ENCODE peak calls at places on chromosomes 7 and 10, in five cellular contexts. J is spleen, Z is HepG2, F is IMR-90, U is transverse colon. R is an unnamed sample.

GRCh38 chr7:95980073-95980655 is 207.8 kb downstream of the DYNC1I1 start:
- DNase-seq in J (no peak), Z (no peak), U (no peak), F (no peak), R (no peak)

GRCh38 chr10:1308415-1308814 is 252.2 kb downstream of the WDR37 start:
- DNase-seq in Z (no peak), J (no peak), U (no peak), F (no peak), R (no peak)

GRCh38 chr7:468141-468540 is 51.5 kb downstream of the PDGFA start:
- DNase-seq in Z (no peak), U (no peak), F (no peak), J (no peak), R (no peak)

GRCh38 chr10:30736685-30737232 is 107.2 kb upstream of the LYZL2 start:
- DNase-seq in Z (no peak), J (no peak), U (peak), F (peak), R (no peak)

GRCh38 chr10:68327889-68328786 is 3.7 kb upstream of the HNRNPH3 start:
- DNase-seq in F (peak), Z (peak), U (no peak), J (no peak), R (no peak)

GRCh38 chr10:23283680-23284079 is 60.9 kb downstream of the C10orf67 start:
- DNase-seq in U (no peak), J (no peak), Z (no peak), F (no peak), R (no peak)

GRCh38 chr7:131329176-131329570 is 1.5 kb downstream of the MKLN1 start:
- DNase-seq in U (no peak), Z (no peak), J (no peak), F (no peak), R (peak)

GRCh38 chr7:149404830-149405229 is 56.0 kb downstream of the ZNF777 start:
- DNase-seq in J (no peak), Z (no peak), F (no peak), U (no peak), R (no peak)

GRCh38 chr10:78972160-78972946 is 96.4 kb upstream of the ZMIZ1 start:
- DNase-seq in J (no peak), F (peak), U (peak), Z (peak), R (peak)

GRCh38 chr10:110686037-110686436 is 41.9 kb downstream of the RBM20 start:
- DNase-seq in J (no peak), F (peak), Z (no peak), U (no peak), R (no peak)

GRCh38 chr7:81676813-81677212 is 93.0 kb downstream of the HGF start:
- DNase-seq in U (no peak), F (peak), J (no peak), Z (no peak), R (no peak)

GRCh38 chr7:101133621-101134398 is 6.9 kb downstream of the SERPINE1 start:
- DNase-seq in F (peak), U (no peak), Z (no peak), J (no peak), R (no peak)

GRCh38 chr7:84137812-84138211 is 56.8 kb downstream of the SEMA3A start:
- DNase-seq in J (no peak), F (peak), U (no peak), Z (no peak), R (no peak)

GRCh38 chr10:63133787-63134557 is 844 bp downstream of the NRBF2 start:
- DNase-seq in Z (no peak), J (no peak), F (peak), U (no peak), R (peak)

GRCh38 chr10:119496282-119496681 is 46.2 kb downstream of the RGS10 start:
- DNase-seq in U (no peak), F (no peak), J (no peak), Z (peak), R (no peak)

GRCh38 chr7:69078997-69079769 is 519.1 kb upstream of the AUTS2 start:
- DNase-seq in J (no peak), U (peak), Z (no peak), F (no peak), R (no peak)

GRCh38 chr10:35300063-35300699 is 36.1 kb upstream of the CCNY start:
- DNase-seq in U (peak), J (peak), Z (no peak), F (peak), R (no peak)

GRCh38 chr7:139739863-139740597 is 37.8 kb downstream of the HIPK2 start:
- DNase-seq in J (no peak), F (no peak), U (peak), Z (no peak), R (peak)

GRCh38 chr7:27106906-27107250 is 4.4 kb upstream of the HOXA2 start:
- DNase-seq in J (no peak), U (no peak), F (no peak), Z (no peak), R (no peak)

GRCh38 chr7:88280801-88281200 is 25.9 kb downstream of the STEAP4 start:
- DNase-seq in F (no peak), J (no peak), Z (no peak), U (no peak), R (no peak)

GRCh38 chr10:73493781-73494180 is 2.0 kb downstream of the PPP3CB start:
- DNase-seq in Z (no peak), U (no peak), F (peak), J (no peak), R (no peak)

GRCh38 chr10:27388761-27389399 is 115.2 kb upstream of the RAB18 start:
- DNase-seq in Z (no peak), J (no peak), F (no peak), U (no peak), R (no peak)

GRCh38 chr7:80584778-80585177 is 53.7 kb upstream of the CD36 start:
- DNase-seq in F (peak), J (no peak), U (no peak), Z (peak), R (no peak)

GRCh38 chr7:149228831-149229471 is 10.5 kb upstream of the ZNF212 start:
- DNase-seq in U (no peak), Z (no peak), J (no peak), F (no peak), R (no peak)

GRCh38 chr7:115827305-115828045 is 203.1 kb downstream of the TFEC start:
- DNase-seq in J (no peak), U (no peak), F (no peak), Z (no peak), R (no peak)

GRCh38 chr10:117360994-117361667 is 14.1 kb downstream of the PDZD8 start:
- DNase-seq in J (no peak), F (peak), Z (peak), U (no peak), R (no peak)

GRCh38 chr10:124557648-124558338 is 96.2 kb downstream of the LHPP start:
- DNase-seq in U (no peak), J (peak), Z (no peak), F (no peak), R (no peak)

GRCh38 chr10:124642076-124642710 is 102.0 kb downstream of the FAM53B start:
- DNase-seq in U (no peak), J (peak), Z (no peak), F (no peak), R (no peak)

GRCh38 chr7:100374601-100375000 is 1.3 kb downstream of the PILRA start:
- DNase-seq in U (no peak), J (peak), Z (no peak), F (no peak), R (no peak)

GRCh38 chr10:87504667-87505365 is at the start of gene MINPP1:
- DNase-seq in U (peak), Z (peak), J (peak), F (peak), R (peak)

GRCh38 chr10:58641095-58641531 is 128.4 kb downstream of the BICC1 start:
- DNase-seq in U (no peak), Z (peak), F (peak), J (no peak), R (no peak)

GRCh38 chr7:81534996-81535395 is 234.9 kb downstream of the HGF start:
- DNase-seq in Z (no peak), F (peak), J (no peak), U (no peak), R (no peak)

GRCh38 chr7:130957722-130958360 is 223.8 kb upstream of the KLF14 start:
- DNase-seq in J (no peak), U (no peak), F (no peak), Z (no peak), R (no peak)

GRCh38 chr7:2109936-2110585 is 122.7 kb downstream of the MAD1L1 start:
- DNase-seq in Z (peak), F (peak), U (no peak), J (no peak), R (peak)

GRCh38 chr7:157442456-157442855 is 105.7 kb downstream of the DNAJB6 start:
- DNase-seq in F (no peak), J (peak), U (no peak), Z (no peak), R (peak)

GRCh38 chr10:121096617-121097431 is 245.7 kb downstream of the WDR11 start:
- DNase-seq in Z (peak), F (no peak), J (no peak), U (peak), R (no peak)

GRCh38 chr7:76303057-76303828 is 770 bp downstream of the HSPB1 start:
- DNase-seq in Z (peak), F (peak), J (peak), U (peak), R (peak)

GRCh38 chr7:30977896-30978564 is 14.3 kb downstream of the GHRHR start:
- DNase-seq in J (no peak), U (peak), Z (peak), F (peak), R (peak)
- TF ChIP-seq CTCF in J (no peak), U (peak), Z (peak), F (peak), R (peak)

GRCh38 chr7:134996097-134996550 is 9.8 kb downstream of the AGBL3 start:
- DNase-seq in F (peak), Z (no peak), U (peak), J (no peak), R (no peak)
- TF ChIP-seq POLR2A in F (no peak), Z (no peak), U (no peak), J (no peak), R (no peak)

GRCh38 chr7:86470763-86471162 is 172.9 kb upstream of the GRM3 start:
- DNase-seq in U (no peak), Z (no peak), F (no peak), J (no peak), R (no peak)

GRCh38 chr7:86469680-86470295 is 173.9 kb upstream of the GRM3 start:
- DNase-seq in Z (peak), F (peak), J (no peak), U (peak), R (peak)
- TF ChIP-seq CTCF in Z (peak), F (peak), J (peak), U (peak), R (peak)

GRCh38 chr10:102399217-102400021 is 3.9 kb downstream of the NFKB2 start:
- DNase-seq in Z (peak), U (peak), F (peak), J (peak), R (peak)
- TF ChIP-seq POLR2A in Z (peak), U (peak), F (no peak), J (no peak), R (peak)

GRCh38 chr7:129389829-129390228 is 44.4 kb upstream of the STRIP2 start:
- DNase-seq in U (no peak), F (no peak), J (no peak), Z (no peak), R (no peak)
- TF ChIP-seq CTCF in U (no peak), F (no peak), J (no peak), Z (no peak), R (no peak)

DNA sequence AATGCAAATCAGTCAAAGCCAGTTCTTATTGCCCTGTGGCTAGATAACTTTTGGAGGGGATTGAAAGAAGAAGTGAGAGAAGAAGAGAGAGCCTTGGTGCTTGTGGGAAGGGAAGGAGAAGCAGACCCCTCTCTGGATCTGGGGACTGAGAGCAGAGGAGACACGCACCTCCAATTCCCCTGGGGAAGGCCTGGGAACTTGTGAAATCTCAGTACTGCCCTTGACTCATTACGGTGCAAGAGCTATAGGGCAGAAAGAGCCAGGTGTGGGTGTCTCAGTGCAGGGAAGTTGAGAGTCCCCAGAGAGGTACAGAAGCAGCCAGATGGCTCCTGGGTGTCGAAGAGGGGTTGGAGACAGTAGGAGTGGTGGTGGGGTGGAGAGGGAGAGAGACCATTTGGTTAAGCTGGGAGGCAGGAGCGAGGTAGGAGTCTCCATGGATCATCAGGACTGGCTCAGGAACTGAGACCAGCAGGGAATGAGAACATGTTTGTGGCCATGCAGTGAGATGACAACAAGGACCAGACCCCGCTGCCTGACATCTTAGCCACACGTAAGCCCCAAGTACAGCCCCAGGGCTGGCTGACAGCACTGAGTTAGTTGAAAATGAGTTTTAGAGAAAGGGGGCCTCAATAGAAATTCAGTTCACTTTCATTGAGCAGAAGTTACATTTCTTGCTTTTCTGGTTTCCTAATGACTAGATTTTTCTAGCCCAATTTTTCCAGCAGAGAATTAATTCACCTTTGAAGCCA is 238.2 kb downstream of the BUB3 start:
- DNase-seq in U (no peak), F (no peak), J (no peak), Z (no peak), R (no peak)
- TF ChIP-seq POLR2A in U (no peak), F (no peak), J (no peak), Z (no peak), R (no peak)